ENCODE peak calls at places on chromosomes 11 and 22, in five cellular contexts. F is PC-3, X is neural progenitor cell, J is left lung, V is aorta. R is an unnamed sample.
A peak's percentile ranks its signal among the peaks of the same experiment; 100 is the strongest.

GRCh38 chr11:61334434-61335354 is 1.7 kb downstream of the TKFC start:
- DNase-seq in F (peak; percentile 60), X (no peak), J (no peak), V (no peak), R (peak; percentile 48)

GRCh38 chr11:66970808-66971442 is 4.2 kb upstream of the C11orf86 start:
- DNase-seq in F (peak; percentile 99), X (no peak), J (no peak), V (peak; percentile 82), R (peak; percentile 77)

GRCh38 chr11:127818625-127819024 is 768.7 kb downstream of the ETS1 start:
- DNase-seq in F (no peak), X (no peak), J (no peak), V (no peak), R (no peak)

GRCh38 chr22:33188316-33188715 is 130.1 kb upstream of the SYN3 start:
- DNase-seq in F (no peak), X (no peak), J (no peak), V (no peak), R (no peak)

GRCh38 chr22:44544523-44545433 is 46.7 kb upstream of the RTL6 start:
- DNase-seq in F (no peak), X (no peak), J (no peak), V (no peak), R (no peak)

GRCh38 chr11:1149545-1149944 is 8.2 kb upstream of the MUC5AC start:
- DNase-seq in F (no peak), X (no peak), J (peak; percentile 68), V (no peak), R (no peak)

GRCh38 chr11:131253885-131254204 is 116.6 kb upstream of the NTM start:
- DNase-seq in F (no peak), X (peak; percentile 30), J (no peak), V (no peak), R (no peak)

GRCh38 chr11:118224512-118225180 is at the start of gene JAML:
- DNase-seq in F (no peak), X (no peak), J (no peak), V (no peak), R (no peak)

GRCh38 chr11:72493426-72494108 is 59.2 kb upstream of the CLPB start:
- DNase-seq in F (no peak), X (peak; percentile 33), J (no peak), V (no peak), R (no peak)

GRCh38 chr11:132054822-132055221 is 684.4 kb downstream of the NTM start:
- DNase-seq in F (peak; percentile 20), X (no peak), J (no peak), V (no peak), R (no peak)

GRCh38 chr11:59666969-59667368 is 1.9 kb downstream of the PATL1 start:
- DNase-seq in F (no peak), X (no peak), J (no peak), V (no peak), R (no peak)

GRCh38 chr11:79896258-79896657 is 455.4 kb upstream of the TENM4 start:
- DNase-seq in F (peak; percentile 27), X (no peak), J (no peak), V (no peak), R (no peak)

GRCh38 chr11:15446315-15446714 is 331.6 kb downstream of the INSC start:
- DNase-seq in F (no peak), X (no peak), J (no peak), V (no peak), R (no peak)
- H3K4me1 ChIP-seq in F (no peaks in the 10 kb centered on the region), X (peaks cover 12% of the 10 kb centered on the region), J (no peaks in the 10 kb centered on the region), V (no peaks in the 10 kb centered on the region), R (no peaks in the 10 kb centered on the region)

DNA sequence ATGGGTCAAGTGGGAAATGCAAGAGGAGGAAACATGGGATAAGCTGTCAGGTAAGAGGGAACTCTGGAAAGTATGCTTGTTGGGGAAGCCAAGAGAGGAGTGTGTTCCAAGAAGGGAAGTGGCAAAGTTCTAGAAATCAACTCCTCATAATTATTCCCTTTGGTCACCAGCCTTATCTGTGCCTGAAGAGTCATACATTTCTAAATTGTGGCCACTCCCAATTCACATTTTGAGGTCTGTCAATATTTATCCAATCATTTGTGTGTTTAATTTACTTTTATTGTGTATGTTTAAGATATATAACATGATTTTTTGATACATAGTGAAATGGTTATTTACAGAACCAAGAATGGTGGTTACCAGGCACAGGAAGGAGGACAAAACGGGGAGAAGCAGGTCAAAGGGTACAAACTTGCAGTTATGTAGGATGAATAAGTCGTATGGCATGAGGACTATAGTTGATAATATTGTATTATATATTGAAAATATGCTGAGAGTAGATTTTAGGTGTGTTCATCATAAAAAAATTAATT is 131.7 kb downstream of the GRIA4 start:
- DNase-seq in F (peak; percentile 83), X (no peak), J (no peak), V (no peak), R (no peak)
- H3K4me1 ChIP-seq in F (peaks cover 21% of the 10 kb centered on the region), X (peaks cover 11% of the 10 kb centered on the region), J (no peaks in the 10 kb centered on the region), V (no peaks in the 10 kb centered on the region), R (no peaks in the 10 kb centered on the region)

GRCh38 chr11:32830796-32831195 is 1.1 kb downstream of the PRRG4 start:
- DNase-seq in F (no peak), X (no peak), J (no peak), V (no peak), R (no peak)
- H3K4me1 ChIP-seq in F (peaks cover 23% of the 10 kb centered on the region), X (no peaks in the 10 kb centered on the region), J (no peaks in the 10 kb centered on the region), V (no peaks in the 10 kb centered on the region), R (peaks cover 11% of the 10 kb centered on the region)

DNA sequence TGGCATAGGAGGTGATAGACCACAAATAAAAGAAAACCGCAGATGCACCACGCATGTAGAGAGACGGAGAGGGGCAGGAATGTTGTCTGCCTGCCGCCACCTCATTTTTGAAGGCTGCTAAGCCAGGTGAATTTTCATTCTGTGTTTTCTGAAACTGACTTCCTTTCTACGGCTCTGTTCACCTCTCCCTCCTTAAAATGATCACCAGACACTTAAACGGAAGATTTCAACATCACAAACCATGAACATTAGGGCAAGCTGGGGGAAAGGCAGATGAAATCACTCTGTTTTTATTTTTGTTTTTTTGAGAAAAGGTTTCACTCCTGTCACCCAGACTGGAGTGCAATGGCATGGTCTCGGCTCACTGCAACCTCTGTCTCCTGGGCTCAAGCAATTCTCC is 232.4 kb downstream of the MIAT start:
- DNase-seq in F (no peak), X (no peak), J (no peak), V (no peak), R (no peak)
- H3K4me1 ChIP-seq in F (peaks cover 6% of the 10 kb centered on the region), X (no peaks in the 10 kb centered on the region), J (no peaks in the 10 kb centered on the region), V (peaks cover 3% of the 10 kb centered on the region), R (peaks cover 22% of the 10 kb centered on the region)

GRCh38 chr11:34308049-34308692 is 49.6 kb downstream of the ABTB2 start:
- DNase-seq in F (peak; percentile 58), X (no peak), J (no peak), V (no peak), R (no peak)
- H3K4me1 ChIP-seq in F (peaks cover 19% of the 10 kb centered on the region), X (no peaks in the 10 kb centered on the region), J (no peaks in the 10 kb centered on the region), V (peaks cover 4% of the 10 kb centered on the region), R (no peaks in the 10 kb centered on the region)